ENCODE peak calls at places on chromosomes 4 and X, in nine cellular contexts. L is GM12865, N is retinal pigment epithelial cell, C is WTC11, T is AG04450, E is IMR-90, O is colonic mucosa, A is GM13976, M is pancreas. Q is an unnamed sample.

GRCh38 chr4:67575232-67575888 is 16.8 kb downstream of the STAP1 start:
- DNase-seq in L (peak), N (no peak), C (no peak), T (no peak), E (no peak), O (no peak), A (peak), M (no peak), Q (peak)

GRCh38 chr4:38387348-38387747 is 276.7 kb upstream of the KLF3 start:
- DNase-seq in L (no peak), N (no peak), C (no peak), T (no peak), E (peak), O (peak), A (no peak), M (peak), Q (no peak)

GRCh38 chr4:70277121-70277520 is 34.7 kb downstream of the CSN3 start:
- DNase-seq in L (no peak), N (no peak), C (no peak), T (no peak), E (no peak), O (no peak), A (no peak), M (no peak), Q (no peak)

GRCh38 chr4:183178201-183178600 is 79.1 kb downstream of the WWC2 start:
- DNase-seq in L (no peak), N (no peak), C (no peak), T (no peak), E (no peak), O (no peak), A (no peak), M (no peak), Q (no peak)

GRCh38 chrX:48497871-48498270 is 10.9 kb upstream of the PORCN start:
- DNase-seq in L (no peak), N (no peak), C (no peak), T (no peak), E (no peak), O (no peak), A (no peak), M (no peak), Q (no peak)

GRCh38 chrX:21764043-21764442 is 6.1 kb upstream of the SMPX start:
- DNase-seq in L (no peak), N (no peak), C (no peak), T (no peak), E (no peak), O (no peak), A (no peak), M (no peak), Q (no peak)

GRCh38 chrX:153685751-153686676 is 1.7 kb upstream of the SLC6A8 start:
- DNase-seq in L (no peak), N (no peak), C (no peak), T (no peak), E (no peak), O (no peak), A (no peak), M (peak), Q (no peak)

GRCh38 chr4:27043200-27043599 is 182.6 kb downstream of the STIM2 start:
- DNase-seq in L (no peak), N (no peak), C (no peak), T (no peak), E (no peak), O (no peak), A (no peak), M (no peak), Q (no peak)

GRCh38 chr4:304987-305680 is at the start of gene ZNF732:
- DNase-seq in L (no peak), N (peak), C (peak), T (peak), E (peak), O (peak), A (no peak), M (peak), Q (no peak)

GRCh38 chrX:71181910-71182799 is 37.5 kb downstream of the NLGN3 start:
- DNase-seq in L (peak), N (peak), C (peak), T (peak), E (peak), O (peak), A (peak), M (peak), Q (peak)

GRCh38 chr4:186190456-186191265 is 706 bp upstream of the CYP4V2 start:
- DNase-seq in L (peak), N (no peak), C (peak), T (no peak), E (no peak), O (peak), A (peak), M (peak), Q (peak)

GRCh38 chrX:440636-441035 is 53.9 kb upstream of the PPP2R3B start:
- DNase-seq in L (no peak), N (no peak), C (no peak), T (no peak), E (no peak), O (no peak), A (peak), M (no peak), Q (no peak)

GRCh38 chrX:96424007-96424406 is 260.6 kb upstream of the DIAPH2 start:
- DNase-seq in L (no peak), N (no peak), C (no peak), T (no peak), E (no peak), O (no peak), A (no peak), M (no peak), Q (no peak)

GRCh38 chr4:31160146-31160545 is 440.0 kb downstream of the PCDH7 start:
- DNase-seq in L (no peak), N (no peak), C (no peak), T (no peak), E (no peak), O (no peak), A (no peak), M (no peak), Q (no peak)

GRCh38 chr4:105765690-105766407 is 57.3 kb downstream of the GSTCD start:
- DNase-seq in L (no peak), N (peak), C (no peak), T (peak), E (peak), O (no peak), A (no peak), M (no peak), Q (no peak)

GRCh38 chr4:76219299-76220055 is 5.9 kb upstream of the SCARB2 start:
- DNase-seq in L (no peak), N (no peak), C (no peak), T (no peak), E (peak), O (no peak), A (no peak), M (no peak), Q (no peak)

GRCh38 chr4:146255463-146255862 is 41.1 kb downstream of the REELD1 start:
- DNase-seq in L (no peak), N (no peak), C (no peak), T (no peak), E (peak), O (no peak), A (no peak), M (no peak), Q (no peak)

GRCh38 chr4:141335166-141335565 is 114.5 kb downstream of the ZNF330 start:
- DNase-seq in L (no peak), N (no peak), C (no peak), T (no peak), E (no peak), O (no peak), A (no peak), M (no peak), Q (no peak)

GRCh38 chr4:141340458-141340857 is 119.8 kb downstream of the ZNF330 start:
- DNase-seq in L (no peak), N (no peak), C (no peak), T (no peak), E (no peak), O (no peak), A (no peak), M (no peak), Q (no peak)

GRCh38 chr4:141339966-141340365 is 119.3 kb downstream of the ZNF330 start:
- DNase-seq in L (no peak), N (no peak), C (no peak), T (no peak), E (peak), O (no peak), A (no peak), M (no peak), Q (no peak)

GRCh38 chr4:141338238-141338637 is 117.5 kb downstream of the ZNF330 start:
- DNase-seq in L (no peak), N (no peak), C (no peak), T (no peak), E (no peak), O (no peak), A (no peak), M (no peak), Q (no peak)

GRCh38 chr4:141339386-141339785 is 118.7 kb downstream of the ZNF330 start:
- DNase-seq in L (no peak), N (no peak), C (no peak), T (no peak), E (no peak), O (no peak), A (no peak), M (no peak), Q (no peak)
- TF ChIP-seq CTCF in L (no peak), N (no peak), C (no peak), T (no peak), E (no peak), O (no peak), A (no peak), M (no peak), Q (no peak)

GRCh38 chr4:4574792-4575191 is 32.9 kb upstream of the STX18 start:
- DNase-seq in L (peak), N (peak), C (no peak), T (no peak), E (peak), O (peak), A (no peak), M (peak), Q (no peak)

GRCh38 chr4:4572821-4573220 is 31.0 kb upstream of the STX18 start:
- DNase-seq in L (no peak), N (no peak), C (no peak), T (no peak), E (peak), O (no peak), A (no peak), M (no peak), Q (no peak)

GRCh38 chr4:4577359-4577875 is 35.6 kb upstream of the STX18 start:
- DNase-seq in L (no peak), N (no peak), C (no peak), T (no peak), E (no peak), O (no peak), A (no peak), M (no peak), Q (no peak)

GRCh38 chr4:4574052-4574451 is 32.2 kb upstream of the STX18 start:
- DNase-seq in L (no peak), N (no peak), C (no peak), T (no peak), E (no peak), O (peak), A (no peak), M (no peak), Q (no peak)

DNA sequence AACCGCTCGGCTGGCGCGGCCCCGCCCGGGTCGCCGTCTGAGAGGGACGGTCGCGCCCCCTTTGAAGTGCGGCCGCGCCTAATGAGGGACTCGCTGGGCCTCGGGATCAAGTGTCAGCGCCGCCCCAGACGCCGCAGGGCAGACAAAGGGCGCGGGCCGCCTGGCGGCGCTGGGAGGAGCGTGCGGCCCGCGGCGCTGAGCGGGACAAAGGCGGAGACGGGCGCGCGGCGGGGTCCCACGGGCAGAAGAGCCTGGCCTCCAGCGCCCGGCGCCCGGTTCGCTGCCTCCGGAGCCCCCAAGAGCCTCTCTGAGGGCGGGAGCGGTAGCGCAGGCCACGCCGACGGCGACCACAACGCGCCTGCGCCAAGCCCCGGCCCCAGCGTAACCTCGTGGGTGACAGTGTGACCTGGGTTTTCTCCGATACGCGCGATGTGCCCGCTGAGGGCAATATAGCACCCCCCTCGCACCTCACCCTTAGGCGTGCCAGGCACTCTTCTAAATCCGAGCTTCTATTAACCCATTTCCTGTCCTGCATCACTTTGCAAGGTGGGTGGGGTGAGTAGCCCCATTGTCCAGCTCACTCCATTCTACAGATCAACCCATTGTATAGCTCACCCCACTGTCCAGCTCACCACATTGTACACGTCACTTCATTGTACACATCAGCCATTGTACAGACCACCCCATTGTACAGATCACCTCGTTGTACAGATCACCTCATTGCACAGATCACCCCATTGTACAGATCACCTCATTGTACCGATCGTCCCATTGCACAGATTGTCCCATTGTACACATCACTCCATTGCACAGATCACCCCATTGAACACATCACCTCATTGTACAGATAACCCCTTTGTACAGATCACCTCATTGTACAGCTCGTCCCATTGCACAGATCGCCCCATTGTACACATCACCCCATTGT is 33.7 kb upstream of the STX18 start:
- DNase-seq in L (peak), N (no peak), C (peak), T (no peak), E (peak), O (peak), A (peak), M (peak), Q (peak)
- TF ChIP-seq CTCF in L (peak), N (no peak), C (no peak), T (peak), E (peak), O (peak), A (peak), M (peak), Q (peak)

GRCh38 chr4:112633477-112634235 is 3.1 kb downstream of the ZGRF1 start:
- DNase-seq in L (peak), N (no peak), C (no peak), T (no peak), E (peak), O (no peak), A (peak), M (no peak), Q (peak)
- TF ChIP-seq CTCF in L (peak), N (peak), C (peak), T (peak), E (peak), O (no peak), A (peak), M (peak), Q (peak)

GRCh38 chrX:78934866-78935265 is 10.3 kb upstream of the P2RY10 start:
- DNase-seq in L (no peak), N (no peak), C (no peak), T (no peak), E (no peak), O (no peak), A (no peak), M (no peak), Q (no peak)
- TF ChIP-seq CTCF in L (no peak), N (no peak), C (no peak), T (no peak), E (no peak), O (no peak), A (no peak), M (no peak), Q (no peak)

Q was measured in GM13977.